ENCODE peak calls at places on chromosomes 13 and 19, in six cellular contexts. One of them, this sample, is unnamed.

GRCh38 chr19:28633223-28634030 is 579.5 kb downstream of the UQCRFS1 start:
- DNase-seq in AG09309: peak
- DNase-seq in naive thymus-derived CD8-positive, alpha-beta T cell: peak
- DNase-seq in CD8-positive, alpha-beta memory T cell: peak
- DNase-seq in HTR-8/SVneo: no peak
- DNase-seq in GM13977: peak
- DNase-seq in this sample: peak

GRCh38 chr13:43785681-43786471 is 896 bp downstream of the ENOX1 start:
- DNase-seq in GM13977: peak
- DNase-seq in naive thymus-derived CD8-positive, alpha-beta T cell: no peak
- DNase-seq in CD8-positive, alpha-beta memory T cell: no peak
- DNase-seq in HTR-8/SVneo: peak
- DNase-seq in AG09309: no peak
- DNase-seq in this sample: peak

GRCh38 chr13:45441633-45442032 is 23.1 kb upstream of the COG3 start:
- DNase-seq in CD8-positive, alpha-beta memory T cell: no peak
- DNase-seq in naive thymus-derived CD8-positive, alpha-beta T cell: no peak
- DNase-seq in GM13977: peak
- DNase-seq in HTR-8/SVneo: peak
- DNase-seq in AG09309: no peak
- DNase-seq in this sample: peak

GRCh38 chr13:67224148-67224846 is 5.8 kb downstream of the PCDH9 start:
- DNase-seq in GM13977: no peak
- DNase-seq in HTR-8/SVneo: peak
- DNase-seq in AG09309: peak
- DNase-seq in CD8-positive, alpha-beta memory T cell: peak
- DNase-seq in naive thymus-derived CD8-positive, alpha-beta T cell: peak
- DNase-seq in this sample: peak

GRCh38 chr13:29884671-29885424 is 34.4 kb upstream of the UBL3 start:
- DNase-seq in CD8-positive, alpha-beta memory T cell: no peak
- DNase-seq in AG09309: no peak
- DNase-seq in GM13977: no peak
- DNase-seq in naive thymus-derived CD8-positive, alpha-beta T cell: no peak
- DNase-seq in HTR-8/SVneo: no peak
- DNase-seq in this sample: peak

GRCh38 chr19:58304255-58304654 is 922 bp upstream of the ERVK3-1 start:
- DNase-seq in GM13977: no peak
- DNase-seq in CD8-positive, alpha-beta memory T cell: no peak
- DNase-seq in AG09309: no peak
- DNase-seq in HTR-8/SVneo: no peak
- DNase-seq in naive thymus-derived CD8-positive, alpha-beta T cell: no peak
- DNase-seq in this sample: no peak

GRCh38 chr19:53172892-53173291 is 14.0 kb upstream of the ZNF347 start:
- DNase-seq in GM13977: no peak
- DNase-seq in naive thymus-derived CD8-positive, alpha-beta T cell: no peak
- DNase-seq in CD8-positive, alpha-beta memory T cell: no peak
- DNase-seq in HTR-8/SVneo: no peak
- DNase-seq in AG09309: no peak
- DNase-seq in this sample: peak

GRCh38 chr19:8666814-8667405 is 31.7 kb downstream of the ACTL9 start:
- DNase-seq in GM13977: no peak
- DNase-seq in AG09309: no peak
- DNase-seq in naive thymus-derived CD8-positive, alpha-beta T cell: no peak
- DNase-seq in CD8-positive, alpha-beta memory T cell: no peak
- DNase-seq in HTR-8/SVneo: no peak
- DNase-seq in this sample: no peak

GRCh38 chr19:4035582-4035981 is 28.0 kb downstream of the PIAS4 start:
- DNase-seq in AG09309: no peak
- DNase-seq in GM13977: no peak
- DNase-seq in naive thymus-derived CD8-positive, alpha-beta T cell: no peak
- DNase-seq in HTR-8/SVneo: no peak
- DNase-seq in CD8-positive, alpha-beta memory T cell: no peak
- DNase-seq in this sample: no peak

GRCh38 chr19:28522545-28522922 is 690.4 kb downstream of the UQCRFS1 start:
- DNase-seq in naive thymus-derived CD8-positive, alpha-beta T cell: no peak
- DNase-seq in GM13977: no peak
- DNase-seq in AG09309: no peak
- DNase-seq in HTR-8/SVneo: no peak
- DNase-seq in CD8-positive, alpha-beta memory T cell: no peak
- DNase-seq in this sample: no peak

GRCh38 chr19:57395710-57396109 is 6.1 kb downstream of the ZNF548 start:
- DNase-seq in GM13977: no peak
- DNase-seq in HTR-8/SVneo: no peak
- DNase-seq in AG09309: no peak
- DNase-seq in naive thymus-derived CD8-positive, alpha-beta T cell: no peak
- DNase-seq in CD8-positive, alpha-beta memory T cell: no peak
- DNase-seq in this sample: no peak

This sample was measured in fibroblast of mammary gland.